ENCODE peak calls at places on chromosomes 3 and 15, in four cellular contexts. J, V, O and C are unnamed samples.

GRCh38 chr3:131008326-131008725 is 18.3 kb downstream of the ASTE1 start:
- DNase-seq in J (no peak), V (no peak), O (no peak), C (no peak)

GRCh38 chr3:142853270-142854163 is 35.4 kb downstream of the PCOLCE2 start:
- DNase-seq in J (no peak), V (peak; percentile 67), O (no peak), C (peak; percentile 61)

GRCh38 chr3:16334909-16335308 is 69.9 kb downstream of the OXNAD1 start:
- DNase-seq in J (no peak), V (no peak), O (no peak), C (no peak)

GRCh38 chr15:62607643-62608042 is 434.9 kb upstream of the TPM1 start:
- DNase-seq in J (no peak), V (no peak), O (no peak), C (no peak)

GRCh38 chr3:136783708-136784191 is 31.6 kb upstream of the STAG1 start:
- DNase-seq in J (no peak), V (peak; percentile 26), O (no peak), C (no peak)

GRCh38 chr3:107938128-107938527 is 152.7 kb downstream of the CD47 start:
- DNase-seq in J (no peak), V (no peak), O (peak; percentile 33), C (peak; percentile 44)

GRCh38 chr3:64459711-64460110 is 228.1 kb downstream of the ADAMTS9 start:
- DNase-seq in J (no peak), V (no peak), O (no peak), C (no peak)

GRCh38 chr15:59688383-59688887 is 685 bp downstream of the BNIP2 start:
- DNase-seq in J (no peak), V (peak; percentile 21), O (no peak), C (peak; percentile 44)

GRCh38 chr3:140091143-140091542 is 156.2 kb downstream of the CLSTN2 start:
- DNase-seq in J (no peak), V (peak; percentile 2), O (no peak), C (no peak)

GRCh38 chr15:82680200-82681102 is 29.2 kb downstream of the AP3B2 start:
- DNase-seq in J (peak; percentile 67), V (no peak), O (peak; percentile 94), C (peak; percentile 92)

GRCh38 chr3:160130950-160131349 is 94.3 kb upstream of the C3orf80 start:
- DNase-seq in J (no peak), V (no peak), O (no peak), C (no peak)

GRCh38 chr15:31364301-31365031 is 37.8 kb downstream of the KLF13 start:
- DNase-seq in J (no peak), V (no peak), O (peak; percentile 63), C (peak; percentile 48)

GRCh38 chr15:73051402-73051810 is 857 bp upstream of the NEO1 start:
- DNase-seq in J (peak; percentile 0), V (no peak), O (no peak), C (no peak)

GRCh38 chr3:33064929-33065328 is 32.0 kb downstream of the GLB1 start:
- DNase-seq in J (no peak), V (no peak), O (no peak), C (no peak)

GRCh38 chr15:52636459-52636858 is 42.7 kb downstream of the ATOSA start:
- DNase-seq in J (no peak), V (no peak), O (no peak), C (no peak)

GRCh38 chr15:76193934-76194333 is 117.3 kb downstream of the ETFA start:
- DNase-seq in J (no peak), V (no peak), O (no peak), C (no peak)

GRCh38 chr15:78415284-78415683 is 22.7 kb upstream of the IREB2 start:
- DNase-seq in J (no peak), V (no peak), O (no peak), C (peak; percentile 86)

GRCh38 chr3:149299938-149300791 is 33.3 kb downstream of the TM4SF18 start:
- DNase-seq in J (no peak), V (peak; percentile 59), O (no peak), C (no peak)

GRCh38 chr3:13272831-13273603 is 147.1 kb downstream of the NUP210 start:
- DNase-seq in J (no peak), V (no peak), O (no peak), C (no peak)

GRCh38 chr3:43621406-43621973 is 321 bp downstream of the ANO10 start:
- DNase-seq in J (peak; percentile 0), V (no peak), O (no peak), C (no peak)

GRCh38 chr15:70054884-70055387 is 42.8 kb downstream of the TLE3 start:
- DNase-seq in J (no peak), V (no peak), O (no peak), C (no peak)

GRCh38 chr3:10732292-10732691 is 83.7 kb upstream of the SLC6A11 start:
- DNase-seq in J (no peak), V (no peak), O (no peak), C (no peak)

GRCh38 chr15:51846463-51847230 is 17.2 kb downstream of the TMOD3 start:
- DNase-seq in J (no peak), V (no peak), O (no peak), C (no peak)

GRCh38 chr3:160676547-160677303 is at the start of gene ARL14:
- DNase-seq in J (no peak), V (no peak), O (no peak), C (no peak)

GRCh38 chr3:158918008-158918407 is 116.2 kb downstream of the MFSD1 start:
- DNase-seq in J (no peak), V (peak; percentile 61), O (peak; percentile 75), C (peak; percentile 80)

GRCh38 chr3:183073839-183074615 is 25.3 kb downstream of the MCCC1 start:
- DNase-seq in J (no peak), V (no peak), O (no peak), C (no peak)

GRCh38 chr3:140922634-140923033 is 19.0 kb upstream of the SLC25A36 start:
- DNase-seq in J (no peak), V (no peak), O (no peak), C (no peak)